ENCODE peak calls at places on chromosomes 16 and 17, in seven cellular contexts. L, S, G, K, D, N and R are unnamed samples.

GRCh38 chr16:89093602-89094251 is at the start of gene ACSF3:
- DNase-seq in S (no peak), G (peak; percentile 64), K (peak; percentile 21), L (peak; percentile 44), D (peak; percentile 26), N (peak; percentile 73), R (peak; percentile 61)

GRCh38 chr17:69123626-69124025 is 18.1 kb downstream of the ABCA6 start:
- DNase-seq in G (no peak), L (no peak), K (no peak), D (no peak), S (no peak), N (no peak), R (no peak)

GRCh38 chr16:361872-362701 is 8.3 kb downstream of the MRPL28 start:
- DNase-seq in N (peak; percentile 77), S (peak; percentile 84), D (no peak), L (peak; percentile 64), K (no peak), G (peak; percentile 62), R (peak; percentile 84)

GRCh38 chr16:69537706-69538080 is 28.1 kb upstream of the NFAT5 start:
- DNase-seq in K (no peak), G (no peak), S (no peak), L (no peak), D (no peak), N (no peak), R (no peak)

GRCh38 chr16:67872631-67873434 is at the start of gene EDC4:
- DNase-seq in D (peak; percentile 82), S (peak; percentile 84), G (peak; percentile 82), K (peak; percentile 64), N (peak; percentile 85), L (peak; percentile 78), R (peak; percentile 79)

GRCh38 chr17:73697872-73698271 is 53.6 kb upstream of the SDK2 start:
- DNase-seq in D (no peak), G (no peak), K (no peak), S (peak; percentile 68), N (no peak), L (no peak), R (peak; percentile 66)

GRCh38 chr17:17716837-17717523 is 35.7 kb downstream of the RAI1 start:
- DNase-seq in S (no peak), K (no peak), L (no peak), G (no peak), N (no peak), D (no peak), R (no peak)

GRCh38 chr16:19085679-19086200 is 18.3 kb downstream of the COQ7 start:
- DNase-seq in K (no peak), S (peak; percentile 85), D (no peak), N (no peak), G (no peak), L (no peak), R (peak; percentile 88)

GRCh38 chr16:46908540-46909372 is 24.6 kb downstream of the GPT2 start:
- DNase-seq in L (peak; percentile 56), K (peak; percentile 37), N (peak; percentile 64), D (peak; percentile 28), G (peak; percentile 31), S (peak; percentile 57), R (peak; percentile 46)

GRCh38 chr16:64092284-64092683 is 1029.6 kb downstream of the CDH11 start:
- DNase-seq in G (no peak), N (no peak), D (no peak), K (no peak), L (no peak), S (no peak), R (no peak)

GRCh38 chr17:22435231-22435974 is 743.1 kb downstream of the KCNJ18 start:
- DNase-seq in S (no peak), D (no peak), L (no peak), K (no peak), G (no peak), N (no peak), R (no peak)

GRCh38 chr17:40645291-40645690 is 2.3 kb downstream of the SMARCE1 start:
- DNase-seq in N (no peak), D (no peak), L (no peak), G (no peak), S (no peak), K (no peak), R (no peak)

GRCh38 chr17:30021708-30022317 is 80.4 kb downstream of the EFCAB5 start:
- DNase-seq in L (peak; percentile 26), D (no peak), S (peak; percentile 32), G (peak; percentile 22), N (peak; percentile 35), K (no peak), R (peak; percentile 60)

GRCh38 chr17:57106107-57106835 is 21.2 kb downstream of the AKAP1 start:
- DNase-seq in K (no peak), L (no peak), N (no peak), D (no peak), S (no peak), G (no peak), R (peak; percentile 45)

GRCh38 chr16:65889533-65889966 is 476.9 kb upstream of the CDH5 start:
- DNase-seq in S (no peak), L (no peak), N (no peak), K (no peak), D (no peak), G (no peak), R (no peak)

GRCh38 chr17:65548570-65548969 is 12.9 kb downstream of the AXIN2 start:
- DNase-seq in L (no peak), N (no peak), K (no peak), D (no peak), G (no peak), S (no peak), R (no peak)

GRCh38 chr17:19709841-19710240 is 6.5 kb downstream of the SLC47A2 start:
- DNase-seq in D (no peak), G (no peak), N (no peak), K (no peak), L (no peak), S (no peak), R (no peak)

GRCh38 chr17:51768706-51769105 is 389.8 kb downstream of the CA10 start:
- DNase-seq in S (no peak), L (no peak), G (no peak), N (no peak), K (no peak), D (no peak), R (no peak)

GRCh38 chr16:1770328-1771071 is 843 bp downstream of the NME3 start:
- DNase-seq in S (peak; percentile 81), L (peak; percentile 31), G (peak; percentile 41), N (peak; percentile 60), D (no peak), K (peak; percentile 36), R (peak; percentile 62)

GRCh38 chr16:22188595-22189442 is 17.3 kb upstream of the EEF2K start:
- DNase-seq in D (no peak), S (peak; percentile 85), K (peak; percentile 12), N (peak; percentile 61), L (peak; percentile 64), G (peak; percentile 68), R (peak; percentile 90)

GRCh38 chr17:58818654-58819053 is 63.0 kb downstream of the PPM1E start:
- DNase-seq in K (no peak), S (no peak), N (no peak), L (no peak), D (no peak), G (no peak), R (no peak)

GRCh38 chr17:74842599-74843351 is 16.9 kb downstream of the GRIN2C start:
- DNase-seq in K (peak; percentile 62), N (no peak), D (no peak), G (no peak), L (no peak), S (peak; percentile 67), R (peak; percentile 55)